ENCODE peak calls at places on chromosomes 6 and 20, in four cellular contexts. L is heart right ventricle, P is HCT116, D is neuronal stem cell. F is an unnamed sample. For H3K27me3, the result is how much of the 10 kb centered on the place peaks cover.

GRCh38 chr6:170225852-170226417 is 64.9 kb downstream of the DLL1 start:
- DNase-seq in L (no peak), P (no peak), D (no peak), F (no peak)

GRCh38 chr6:159633196-159633595 is 59.8 kb downstream of the SOD2 start:
- DNase-seq in L (no peak), P (peak), D (no peak), F (peak)

GRCh38 chr6:115729036-115729435 is 331.7 kb downstream of the FRK start:
- DNase-seq in L (no peak), P (no peak), D (no peak), F (peak)

GRCh38 chr6:134936927-134937326 is 13.0 kb downstream of the ALDH8A1 start:
- DNase-seq in L (no peak), P (no peak), D (no peak), F (no peak)

GRCh38 chr6:75437451-75438185 is 56.0 kb downstream of the FILIP1 start:
- DNase-seq in L (no peak), P (no peak), D (no peak), F (no peak)

GRCh38 chr6:98574991-98575390 is 259.4 kb upstream of the POU3F2 start:
- DNase-seq in L (peak), P (no peak), D (no peak), F (peak)

GRCh38 chr6:35089935-35090505 is 51.1 kb downstream of the TCP11 start:
- DNase-seq in L (no peak), P (no peak), D (no peak), F (peak)

GRCh38 chr20:22576733-22577514 is 7.4 kb downstream of the FOXA2 start:
- DNase-seq in L (no peak), P (no peak), D (no peak), F (no peak)

GRCh38 chr20:5191829-5192569 is 65.2 kb downstream of the CDS2 start:
- DNase-seq in L (no peak), P (peak), D (peak), F (peak)

GRCh38 chr6:163780993-163781392 is 366.5 kb downstream of the QKI start:
- DNase-seq in L (peak), P (no peak), D (peak), F (peak)

GRCh38 chr6:79234150-79235022 is at the start of gene HMGN3:
- DNase-seq in L (peak), P (peak), D (peak), F (peak)

GRCh38 chr6:129475477-129476247 is 234.3 kb downstream of the ARHGAP18 start:
- DNase-seq in L (no peak), P (no peak), D (no peak), F (no peak)

GRCh38 chr6:142796571-142796970 is 148.4 kb downstream of the HIVEP2 start:
- DNase-seq in L (no peak), P (no peak), D (no peak), F (no peak)

GRCh38 chr6:125995972-125996580 is 9.7 kb downstream of the TRMT11 start:
- DNase-seq in L (peak), P (peak), D (peak), F (peak)
- H3K27ac ChIP-seq in L (no peak), P (no peak), D (no peak), F (no peak)

GRCh38 chr20:15163632-15164031 is 826.2 kb upstream of the FLRT3 start:
- DNase-seq in L (no peak), P (no peak), D (no peak), F (no peak)
- H3K4me3 ChIP-seq in L (no peak), P (no peak), D (no peak), F (no peak)

DNA sequence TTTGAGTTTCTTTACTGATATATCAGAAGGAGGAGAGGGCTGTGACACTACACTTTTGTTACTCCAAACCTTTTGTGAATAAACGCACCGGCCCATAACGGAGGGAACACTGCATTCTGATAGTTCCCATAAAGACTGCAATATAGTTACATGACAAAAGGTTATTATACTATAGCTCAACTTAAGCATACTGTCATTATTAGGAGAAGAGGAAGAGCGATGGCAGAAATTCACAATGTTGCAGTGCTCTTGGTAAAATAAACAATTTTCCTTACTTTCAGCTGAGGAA is 2.3 kb upstream of the PDE10A start:
- DNase-seq in L (no peak), P (no peak), D (no peak), F (no peak)
- H3K27me3 ChIP-seq in L (half or more), P (under half), D (under half), F (under half)

GRCh38 chr6:70413114-70413828 is at the start of gene FAM135A:
- DNase-seq in L (peak), P (peak), D (peak), F (peak)

GRCh38 chr6:70413829-70414494 is 654 bp downstream of the FAM135A start:
- DNase-seq in L (no peak), P (no peak), D (peak), F (peak)

GRCh38 chr6:70411542-70411941 is 1.8 kb upstream of the FAM135A start:
- DNase-seq in L (no peak), P (no peak), D (no peak), F (no peak)

GRCh38 chr6:70411948-70412796 is 1.1 kb upstream of the FAM135A start:
- DNase-seq in L (no peak), P (no peak), D (no peak), F (peak)

DNA sequence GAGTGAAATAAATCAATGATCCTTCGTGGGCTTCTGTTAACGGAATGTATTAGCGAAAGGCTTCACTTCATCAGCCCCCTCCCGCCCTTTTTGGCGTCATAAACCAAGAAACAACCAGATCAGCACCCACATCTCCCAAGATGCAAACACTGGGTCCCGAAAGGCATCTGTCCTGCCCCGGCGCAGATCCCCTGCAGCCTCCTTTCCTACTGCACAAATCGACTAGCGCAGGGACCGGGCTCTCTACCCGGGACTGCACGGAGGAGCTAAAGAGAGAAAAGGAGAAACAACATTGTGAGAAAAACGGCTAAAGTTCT is 553 bp upstream of the FAM135A start:
- DNase-seq in L (no peak), P (no peak), D (no peak), F (no peak)
- H3K27ac ChIP-seq in L (peak), P (peak), D (peak), F (peak)

GRCh38 chr20:58854638-58855471 is 2.3 kb downstream of the GNAS start:
- DNase-seq in L (no peak), P (no peak), D (no peak), F (no peak)
- H3K4me3 ChIP-seq in L (peak), P (no peak), D (no peak), F (no peak)

GRCh38 chr6:27753668-27754407 is 158.4 kb downstream of the OR2B2 start:
- DNase-seq in L (peak), P (peak), D (peak), F (peak)

GRCh38 chr6:27757307-27757706 is 154.9 kb downstream of the OR2B2 start:
- DNase-seq in L (peak), P (no peak), D (no peak), F (no peak)

GRCh38 chr6:27755768-27756167 is 156.4 kb downstream of the OR2B2 start:
- DNase-seq in L (no peak), P (no peak), D (no peak), F (no peak)

GRCh38 chr6:27752038-27752885 is 159.9 kb downstream of the OR2B2 start:
- DNase-seq in L (peak), P (peak), D (peak), F (peak)

GRCh38 chr6:27754408-27754782 is 157.8 kb downstream of the OR2B2 start:
- DNase-seq in L (no peak), P (no peak), D (no peak), F (no peak)
- H3K27me3 ChIP-seq in L (under half), P (under half), D (under half), F (under half)

GRCh38 chr20:57627972-57628650 is 7.9 kb upstream of the ZBP1 start:
- DNase-seq in L (no peak), P (no peak), D (no peak), F (no peak)

GRCh38 chr20:57625181-57625958 is 5.1 kb upstream of the ZBP1 start:
- DNase-seq in L (no peak), P (no peak), D (no peak), F (no peak)

GRCh38 chr20:57625978-57626377 is 5.8 kb upstream of the ZBP1 start:
- DNase-seq in L (no peak), P (no peak), D (no peak), F (no peak)

GRCh38 chr20:57629976-57630525 is 9.8 kb upstream of the ZBP1 start:
- DNase-seq in L (no peak), P (no peak), D (no peak), F (no peak)

GRCh38 chr20:57627339-57627738 is 7.1 kb upstream of the ZBP1 start:
- DNase-seq in L (no peak), P (no peak), D (no peak), F (no peak)
- H3K27ac ChIP-seq in L (peak), P (no peak), D (no peak), F (no peak)